ENCODE peak calls at places on chromosomes 1 and 21, in six cellular contexts. J is psoas muscle, H is GM12865, M is lower leg skin, R is AG04449, N is stomach. V is an unnamed sample.

GRCh38 chr1:910881-911721 is 12.6 kb upstream of the SAMD11 start:
- DNase-seq in J (peak), H (no peak), M (peak), R (no peak), N (peak), V (no peak)

GRCh38 chr1:29563092-29563491 is 326.8 kb downstream of the PTPRU start:
- DNase-seq in J (no peak), H (no peak), M (no peak), R (no peak), N (no peak), V (no peak)

GRCh38 chr1:67583462-67583950 is 101.5 kb upstream of the GADD45A start:
- DNase-seq in J (no peak), H (no peak), M (peak), R (no peak), N (no peak), V (no peak)

GRCh38 chr1:56424744-56425493 is 154.4 kb downstream of the PLPP3 start:
- DNase-seq in J (peak), H (no peak), M (no peak), R (no peak), N (peak), V (peak)

GRCh38 chr1:51953079-51953478 is 37.4 kb downstream of the RAB3B start:
- DNase-seq in J (no peak), H (no peak), M (no peak), R (no peak), N (no peak), V (no peak)

GRCh38 chr1:115809847-115810246 is 31.1 kb downstream of the NHLH2 start:
- DNase-seq in J (no peak), H (no peak), M (no peak), R (no peak), N (no peak), V (no peak)

GRCh38 chr1:239963861-239964260 is 127.8 kb upstream of the FMN2 start:
- DNase-seq in J (no peak), H (no peak), M (no peak), R (no peak), N (no peak), V (no peak)

GRCh38 chr1:175493321-175493998 is 249.9 kb downstream of the TNR start:
- DNase-seq in J (no peak), H (no peak), M (no peak), R (no peak), N (no peak), V (no peak)

GRCh38 chr1:152049291-152050073 is 12.7 kb upstream of the S100A11 start:
- DNase-seq in J (no peak), H (no peak), M (no peak), R (no peak), N (no peak), V (no peak)

DNA sequence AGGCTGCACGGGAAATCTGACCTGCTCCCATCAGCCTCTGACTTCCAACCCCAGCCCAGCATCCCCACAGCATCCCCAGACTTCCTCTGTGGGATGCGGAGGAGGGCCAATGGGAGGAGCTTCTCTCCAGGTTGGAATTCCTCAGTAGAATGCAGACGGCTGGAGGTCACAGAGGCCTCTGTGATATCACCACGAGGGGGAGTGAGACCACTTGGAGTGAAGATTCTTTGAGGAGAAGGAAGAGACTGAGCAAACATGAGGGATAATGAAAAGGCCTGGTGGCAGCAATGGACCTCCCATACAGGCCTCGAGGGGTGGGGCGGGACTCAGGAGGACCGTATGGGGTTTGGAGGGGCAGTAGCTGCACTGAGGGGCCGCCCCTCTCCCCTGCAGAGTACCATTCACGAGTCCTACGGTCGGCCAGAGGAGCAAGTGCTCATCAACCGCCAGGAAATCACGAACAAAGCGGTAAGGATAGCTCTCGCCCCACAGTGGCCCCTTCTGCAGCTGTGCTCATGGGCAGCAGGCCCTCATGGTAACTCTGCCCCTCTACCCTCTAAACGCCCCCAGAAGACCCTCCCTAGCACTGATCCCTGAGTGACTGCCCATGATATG is at the start of gene CATSPER4:
- DNase-seq in J (no peak), H (no peak), M (no peak), R (no peak), N (no peak), V (no peak)
- TF ChIP-seq CTCF in J (peak), H (peak), M (no peak), R (no peak), N (no peak), V (peak)

DNA sequence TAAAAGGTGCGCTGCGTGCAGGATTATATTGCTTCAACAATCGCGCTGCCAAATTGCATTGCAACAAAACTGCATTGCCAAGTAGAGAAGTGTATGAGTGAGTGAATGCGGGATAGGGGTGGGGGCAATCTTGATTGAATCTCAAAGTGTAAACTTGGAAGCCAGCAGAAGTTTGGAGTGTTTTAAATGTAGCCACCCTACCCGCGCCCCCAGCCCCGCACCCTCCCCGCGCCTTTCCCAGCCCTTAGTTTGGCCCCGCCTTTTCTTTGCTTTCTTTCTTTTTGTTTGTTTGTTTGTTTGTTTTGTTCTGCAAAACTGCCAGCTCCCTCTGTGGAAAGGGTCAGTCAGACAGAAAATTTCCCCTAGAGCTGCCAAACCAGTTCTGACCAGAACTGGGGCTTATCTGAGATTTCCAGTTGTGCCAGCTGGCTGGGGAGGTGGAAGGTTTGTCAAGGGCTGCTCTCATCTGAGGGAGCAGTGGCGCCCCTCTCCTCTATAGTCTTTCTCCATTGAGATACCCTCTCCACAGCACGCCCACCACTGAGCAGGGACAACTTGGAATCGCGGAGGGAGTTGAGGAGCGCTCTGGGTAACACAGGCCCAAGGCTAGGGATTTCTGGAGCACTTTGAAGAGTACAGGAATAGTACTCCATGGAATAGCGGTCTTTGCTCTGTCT is 666 bp upstream of the BEND5 start:
- DNase-seq in J (no peak), H (no peak), M (no peak), R (no peak), N (peak), V (no peak)
- H3K4me3 ChIP-seq in J (peak), H (peak), M (peak), R (peak), N (peak), V (peak)

GRCh38 chr1:178055779-178056471 is 38.0 kb upstream of the RASAL2 start:
- DNase-seq in J (no peak), H (peak), M (no peak), R (no peak), N (peak), V (no peak)
- TF ChIP-seq CTCF in J (peak), H (no peak), M (no peak), R (no peak), N (no peak), V (peak)

DNA sequence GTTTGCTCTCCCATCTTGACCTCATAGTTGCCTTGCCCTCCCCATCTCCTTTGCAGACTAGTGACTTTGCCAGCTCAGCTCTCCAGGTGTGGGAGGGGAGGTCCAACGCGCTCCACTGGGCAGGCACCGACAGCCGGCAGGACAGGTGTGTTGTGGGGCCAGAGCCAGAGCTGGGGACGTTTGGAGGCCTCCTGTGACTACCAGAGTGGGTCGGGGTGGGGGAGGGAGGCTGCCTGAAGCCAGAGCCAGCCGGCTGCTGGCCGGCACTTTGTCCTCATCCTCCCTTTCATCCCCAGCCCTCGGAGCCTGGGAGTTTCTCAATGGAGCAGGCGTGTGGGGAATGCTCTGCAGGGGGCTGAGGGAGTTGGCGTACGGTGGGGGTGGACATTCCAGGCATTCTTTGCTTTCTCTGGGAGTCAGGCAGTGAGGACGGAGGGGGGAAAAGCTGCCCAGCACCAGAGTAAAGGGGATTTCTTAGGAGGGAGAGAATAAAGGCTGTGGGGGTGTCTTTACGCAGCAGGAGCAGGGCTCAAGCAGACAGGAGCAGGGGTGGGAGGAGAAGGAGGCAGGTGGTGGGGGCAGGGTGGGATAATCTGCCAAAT is 20.2 kb downstream of the NUAK2 start:
- DNase-seq in J (no peak), H (no peak), M (no peak), R (peak), N (peak), V (peak)
- H3K4me3 ChIP-seq in J (no peak), H (no peak), M (no peak), R (no peak), N (no peak), V (no peak)

GRCh38 chr1:14803002-14803789 is 204.7 kb downstream of the KAZN start:
- DNase-seq in J (no peak), H (no peak), M (no peak), R (no peak), N (no peak), V (no peak)

GRCh38 chr1:14808768-14809167 is 210.3 kb downstream of the KAZN start:
- DNase-seq in J (no peak), H (no peak), M (no peak), R (no peak), N (no peak), V (no peak)

GRCh38 chr1:14806772-14807171 is 208.3 kb downstream of the KAZN start:
- DNase-seq in J (no peak), H (no peak), M (no peak), R (no peak), N (no peak), V (no peak)

GRCh38 chr1:14800500-14801069 is 202.1 kb downstream of the KAZN start:
- DNase-seq in J (no peak), H (no peak), M (no peak), R (no peak), N (no peak), V (no peak)

DNA sequence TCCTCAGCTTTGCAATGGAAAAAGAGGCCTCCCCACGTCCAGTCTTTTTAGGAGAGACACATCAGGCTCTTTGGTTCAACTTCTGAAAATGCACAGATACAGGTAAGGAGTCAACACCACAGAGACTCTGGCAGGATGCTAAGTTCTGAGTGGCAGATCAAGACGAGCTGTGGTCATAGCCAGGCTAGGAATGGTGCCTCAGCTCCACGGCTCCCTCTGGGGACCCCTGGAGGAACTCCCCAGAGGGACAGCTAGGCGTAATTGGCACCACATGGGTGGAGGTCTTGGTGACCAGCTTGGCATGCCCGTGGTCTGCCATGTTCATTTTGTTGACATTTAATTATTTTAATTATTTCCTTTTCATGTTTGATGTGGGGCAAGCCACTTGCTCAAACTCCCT is 206.1 kb downstream of the KAZN start:
- DNase-seq in J (no peak), H (no peak), M (no peak), R (no peak), N (no peak), V (no peak)
- TF ChIP-seq CTCF in J (no peak), H (peak), M (no peak), R (no peak), N (no peak), V (peak)

GRCh38 chr1:156765664-156766063 is 1.7 kb upstream of the PRCC start:
- DNase-seq in J (no peak), H (no peak), M (no peak), R (no peak), N (no peak), V (no peak)
- H3K4me3 ChIP-seq in J (peak), H (peak), M (no peak), R (peak), N (no peak), V (no peak)

DNA sequence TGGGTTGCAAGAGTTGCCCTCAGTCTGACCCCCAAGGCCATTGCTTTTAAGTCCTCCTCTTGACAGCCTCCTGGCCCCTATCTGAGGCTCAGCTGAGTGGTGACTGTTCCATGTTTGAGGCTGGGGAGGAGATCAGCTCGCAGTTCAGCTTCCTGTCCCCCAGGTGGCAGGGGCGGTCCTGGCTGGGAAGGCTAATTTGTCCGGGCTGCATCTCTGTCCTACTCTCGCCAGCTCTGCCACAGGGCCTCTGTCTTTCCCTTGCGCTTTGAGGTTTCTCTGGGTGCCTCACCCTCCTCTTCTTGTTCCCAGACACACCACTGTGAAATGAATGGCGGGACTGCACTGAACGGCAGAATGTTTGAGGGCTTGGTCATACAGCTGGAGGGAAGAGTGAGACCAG is 157.3 kb downstream of the KCNJ6 start:
- DNase-seq in J (no peak), H (peak), M (no peak), R (no peak), N (peak), V (no peak)
- TF ChIP-seq CTCF in J (no peak), H (peak), M (no peak), R (peak), N (no peak), V (peak)

DNA sequence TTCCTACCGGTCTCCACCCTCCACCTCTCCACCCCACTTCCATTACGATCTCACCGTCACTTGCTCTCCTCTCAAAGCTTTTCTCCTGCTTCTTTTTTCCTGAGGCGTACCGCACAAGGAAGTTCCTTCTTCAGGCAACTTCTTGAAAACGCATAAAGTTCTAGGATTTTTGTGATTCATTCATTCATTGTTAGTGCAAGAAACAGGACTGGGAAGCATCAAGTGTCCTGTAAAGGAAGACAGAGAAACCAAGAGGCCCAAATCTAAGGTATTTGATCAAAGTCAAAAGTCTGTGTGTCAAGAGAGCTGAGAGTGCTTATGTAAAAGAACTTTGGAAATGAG is 1.3 kb upstream of the RCC2 start:
- DNase-seq in J (no peak), H (no peak), M (no peak), R (no peak), N (no peak), V (no peak)
- H3K4me3 ChIP-seq in J (no peak), H (no peak), M (no peak), R (peak), N (no peak), V (no peak)

V was measured in retinal pigment epithelial cell.